ENCODE peak calls at places on chromosome 10, in five cellular contexts. G is aorta; J is pancreas; U is A549; M is CD4-positive, alpha-beta T cell. S is an unnamed sample.

GRCh38 chr10:45308707-45309106 is 6.7 kb downstream of the OR13A1 start:
- DNase-seq in G (no peak), J (no peak), U (no peak), M (no peak), S (no peak)

GRCh38 chr10:106765355-106765754 is 399.2 kb downstream of the SORCS1 start:
- DNase-seq in G (no peak), J (no peak), U (no peak), M (no peak), S (no peak)

GRCh38 chr10:12181065-12181775 is 14.5 kb downstream of the NUDT5 start:
- DNase-seq in G (peak; percentile 51), J (no peak), U (no peak), M (peak; percentile 59), S (no peak)

GRCh38 chr10:110918269-110918632 is 729 bp downstream of the BBIP1 start:
- DNase-seq in G (peak; percentile 99), J (no peak), U (peak; percentile 96), M (peak; percentile 83), S (no peak)

GRCh38 chr10:58641095-58641531 is 128.4 kb downstream of the BICC1 start:
- DNase-seq in G (no peak), J (no peak), U (peak; percentile 94), M (no peak), S (no peak)

GRCh38 chr10:92240289-92241157 is 50.4 kb downstream of the CPEB3 start:
- DNase-seq in G (peak; percentile 61), J (no peak), U (peak; percentile 55), M (peak; percentile 6), S (peak; percentile 64)

GRCh38 chr10:17046989-17047388 is 82.6 kb downstream of the CUBN start:
- DNase-seq in G (no peak), J (no peak), U (no peak), M (no peak), S (no peak)

GRCh38 chr10:1157615-1157933 is 101.4 kb downstream of the WDR37 start:
- DNase-seq in G (no peak), J (no peak), U (no peak), M (no peak), S (no peak)

GRCh38 chr10:52609071-52609470 is 163.5 kb downstream of the MBL2 start:
- DNase-seq in G (no peak), J (no peak), U (no peak), M (no peak), S (no peak)

GRCh38 chr10:97494863-97495506 is 3.2 kb downstream of the MMS19 start:
- DNase-seq in G (no peak), J (no peak), U (no peak), M (peak; percentile 13), S (no peak)

GRCh38 chr10:131063311-131063710 is 248.2 kb downstream of the TCERG1L start:
- DNase-seq in G (no peak), J (no peak), U (no peak), M (no peak), S (no peak)

GRCh38 chr10:3783721-3784432 is 1.1 kb downstream of the KLF6 start:
- DNase-seq in G (peak; percentile 71), J (no peak), U (peak; percentile 84), M (peak; percentile 40), S (no peak)

GRCh38 chr10:133308431-133309110 is at the start of the genes TUBGCP2 and ZNF511:
- DNase-seq in G (peak; percentile 91), J (peak; percentile 95), U (peak; percentile 87), M (peak; percentile 90), S (peak; percentile 75)

GRCh38 chr10:11045995-11046394 is 28.3 kb downstream of the CELF2 start:
- DNase-seq in G (no peak), J (no peak), U (no peak), M (no peak), S (no peak)

GRCh38 chr10:119377905-119378736 is 164.4 kb downstream of the RGS10 start:
- DNase-seq in G (peak; percentile 66), J (no peak), U (no peak), M (no peak), S (no peak)

GRCh38 chr10:7434332-7434731 is 23.5 kb upstream of the SFMBT2 start:
- DNase-seq in G (no peak), J (no peak), U (no peak), M (no peak), S (no peak)

GRCh38 chr10:58326967-58327381 is 7.8 kb upstream of the UBE2D1 start:
- DNase-seq in G (peak; percentile 78), J (peak; percentile 49), U (no peak), M (no peak), S (no peak)

GRCh38 chr10:43224321-43224720 is 42.5 kb downstream of the RASGEF1A start:
- DNase-seq in G (no peak), J (no peak), U (no peak), M (no peak), S (no peak)

GRCh38 chr10:72069751-72070501 is 18.4 kb downstream of the SPOCK2 start:
- DNase-seq in G (peak; percentile 33), J (no peak), U (no peak), M (no peak), S (no peak)

GRCh38 chr10:130749911-130750310 is 561.6 kb downstream of the TCERG1L start:
- DNase-seq in G (peak; percentile 14), J (no peak), U (no peak), M (no peak), S (no peak)

GRCh38 chr10:61029411-61029810 is 85.4 kb upstream of the RHOBTB1 start:
- DNase-seq in G (no peak), J (no peak), U (no peak), M (no peak), S (no peak)
- H3K27ac ChIP-seq in G (no peak overlapping the region), J (no peak overlapping the region), U (no peak overlapping the region), M (no peak overlapping the region), S (no peak overlapping the region)

GRCh38 chr10:113086282-113086681 is 136.2 kb downstream of the TCF7L2 start:
- DNase-seq in G (no peak), J (no peak), U (peak; percentile 76), M (no peak), S (no peak)

GRCh38 chr10:113088194-113088593 is 138.1 kb downstream of the TCF7L2 start:
- DNase-seq in G (no peak), J (no peak), U (no peak), M (no peak), S (no peak)

GRCh38 chr10:113089581-113089980 is 139.5 kb downstream of the TCF7L2 start:
- DNase-seq in G (no peak), J (no peak), U (no peak), M (no peak), S (no peak)

GRCh38 chr10:113085776-113086175 is 135.7 kb downstream of the TCF7L2 start:
- DNase-seq in G (no peak), J (no peak), U (no peak), M (no peak), S (no peak)

GRCh38 chr10:113087082-113088029 is 137.3 kb downstream of the TCF7L2 start:
- DNase-seq in G (peak; percentile 82), J (no peak), U (peak; percentile 98), M (no peak), S (no peak)
- H3K27ac ChIP-seq in G (peak overlapping the region; percentile 55), J (peak overlapping the region; percentile 59), U (peak overlapping the region; percentile 88), M (no peak overlapping the region), S (no peak overlapping the region)

GRCh38 chr10:75072727-75073126 is 38.7 kb upstream of the SAMD8 start:
- DNase-seq in G (no peak), J (no peak), U (no peak), M (no peak), S (no peak)
- H3K27ac ChIP-seq in G (no peak overlapping the region), J (no peak overlapping the region), U (no peak overlapping the region), M (no peak overlapping the region), S (no peak overlapping the region)

GRCh38 chr10:24723386-24723787 is 300 bp downstream of the ARHGAP21 start:
- DNase-seq in G (peak; percentile 62), J (peak; percentile 75), U (no peak), M (peak; percentile 22), S (no peak)
- H3K27ac ChIP-seq in G (peak overlapping the region; percentile 68), J (peak overlapping the region; percentile 97), U (peak overlapping the region; percentile 98), M (no peak overlapping the region), S (peak overlapping the region; percentile 96)

DNA sequence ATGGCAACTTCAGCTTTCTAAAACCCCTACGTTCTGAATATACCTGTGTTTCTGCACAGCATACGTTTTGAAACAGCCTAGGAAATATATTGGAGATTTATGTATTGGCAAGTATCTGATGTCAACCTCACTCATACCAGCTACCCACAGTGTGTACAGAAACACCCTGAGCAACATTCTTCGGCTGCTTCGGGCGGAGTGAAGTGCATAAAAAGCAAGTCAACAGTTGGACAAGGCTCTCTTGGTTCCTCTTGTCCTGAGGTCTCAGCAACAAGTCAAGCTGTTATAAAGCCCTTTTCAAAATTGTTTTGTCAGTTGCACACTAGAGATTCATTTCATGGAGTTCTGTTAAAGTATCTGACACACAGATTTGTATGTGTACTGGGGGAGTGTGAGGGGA is 40.0 kb upstream of the PAPSS2 start:
- DNase-seq in G (no peak), J (no peak), U (peak; percentile 19), M (no peak), S (no peak)
- H3K27ac ChIP-seq in G (no peak overlapping the region), J (no peak overlapping the region), U (peak overlapping the region; percentile 58), M (no peak overlapping the region), S (no peak overlapping the region)

GRCh38 chr10:99316374-99316773 is 12.8 kb upstream of the CNNM1 start:
- DNase-seq in G (no peak), J (no peak), U (no peak), M (no peak), S (no peak)

GRCh38 chr10:99318048-99318447 is 11.1 kb upstream of the CNNM1 start:
- DNase-seq in G (no peak), J (no peak), U (no peak), M (no peak), S (no peak)

GRCh38 chr10:99315853-99316252 is 13.3 kb upstream of the CNNM1 start:
- DNase-seq in G (no peak), J (no peak), U (no peak), M (no peak), S (no peak)

GRCh38 chr10:99318475-99318874 is 10.7 kb upstream of the CNNM1 start:
- DNase-seq in G (no peak), J (no peak), U (no peak), M (no peak), S (no peak)

DNA sequence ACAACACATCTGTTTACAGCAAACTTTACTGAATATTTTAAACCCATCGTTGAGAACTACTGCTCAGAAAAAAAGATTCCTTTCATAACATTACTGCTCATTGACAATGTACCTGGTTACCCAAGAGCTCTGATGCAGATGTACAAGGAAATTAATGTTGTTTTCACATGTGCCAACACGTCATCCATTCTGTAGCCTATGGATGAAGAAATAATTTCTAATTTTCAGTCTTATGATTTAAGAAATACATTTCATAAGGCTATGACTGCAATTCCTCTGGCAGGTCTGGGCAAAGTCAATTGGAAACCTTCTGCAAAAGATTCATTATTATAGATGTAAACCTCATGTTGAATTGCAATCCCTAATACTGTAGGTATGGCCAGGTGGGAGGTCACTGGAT is 16.7 kb upstream of the CNNM1 start:
- DNase-seq in G (no peak), J (no peak), U (no peak), M (no peak), S (no peak)
- H3K27ac ChIP-seq in G (no peak overlapping the region), J (no peak overlapping the region), U (no peak overlapping the region), M (no peak overlapping the region), S (no peak overlapping the region)